ENCODE peak calls at places on chromosomes 11 and 22, in nine cellular contexts. R is LoVo; S is stimulated activated CD4-positive, alpha-beta T cell treated with anti-CD3 and anti-CD28 coated beads, TNF-alpha, amount 100 ng/mL, for 24 hours; B is heart left ventricle; U is activated naive CD4-positive, alpha-beta T cell treated with anti-CD3 and anti-CD28 coated beads, Interleukin-2, amount 50 U/mL, for 16 hours; I is naive thymus-derived CD4-positive, alpha-beta T cell; E is EL; H is AG08395; L is stomach. C is an unnamed sample.

GRCh38 chr22:21775061-21775460 is 39.5 kb upstream of the YPEL1 start:
- DNase-seq in R (no peak), S (no peak), B (no peak), U (no peak), I (no peak), E (no peak), H (no peak), L (no peak), C (peak; percentile 61)

GRCh38 chr11:72352859-72353551 is 81.3 kb downstream of the CLPB start:
- DNase-seq in R (no peak), S (no peak), B (no peak), U (no peak), I (no peak), E (peak; percentile 86), H (peak; percentile 82), L (no peak), C (peak; percentile 85)

GRCh38 chr22:17592201-17592600 is 28.9 kb downstream of the SLC25A18 start:
- DNase-seq in R (no peak), S (no peak), B (no peak), U (no peak), I (no peak), E (no peak), H (no peak), L (no peak), C (no peak)

GRCh38 chr22:23829845-23830372 is 8.9 kb downstream of the DERL3 start:
- DNase-seq in R (no peak), S (no peak), B (no peak), U (no peak), I (no peak), E (peak; percentile 82), H (peak; percentile 55), L (no peak), C (peak; percentile 92)

GRCh38 chr11:124900464-124900863 is 2.8 kb upstream of the ROBO4 start:
- DNase-seq in R (peak; percentile 50), S (no peak), B (no peak), U (no peak), I (no peak), E (peak; percentile 96), H (peak; percentile 92), L (no peak), C (peak; percentile 93)

GRCh38 chr22:41847300-41847699 is 14.4 kb downstream of the SREBF2 start:
- DNase-seq in R (no peak), S (no peak), B (no peak), U (no peak), I (no peak), E (no peak), H (no peak), L (no peak), C (no peak)

GRCh38 chr11:61779666-61780525 is 12.5 kb downstream of the TMEM258 start:
- DNase-seq in R (no peak), S (no peak), B (no peak), U (no peak), I (no peak), E (no peak), H (no peak), L (no peak), C (no peak)

GRCh38 chr22:32490279-32490678 is 15.7 kb downstream of the FBXO7 start:
- DNase-seq in R (no peak), S (no peak), B (no peak), U (no peak), I (no peak), E (no peak), H (no peak), L (no peak), C (no peak)

GRCh38 chr22:25628494-25628893 is 64.0 kb downstream of the GRK3 start:
- DNase-seq in R (no peak), S (no peak), B (no peak), U (no peak), I (no peak), E (no peak), H (no peak), L (no peak), C (no peak)

GRCh38 chr22:41722496-41722895 is 23.2 kb downstream of the MEI1 start:
- DNase-seq in R (no peak), S (no peak), B (no peak), U (no peak), I (no peak), E (peak; percentile 51), H (no peak), L (no peak), C (no peak)

GRCh38 chr11:123577081-123577598 is 77.3 kb downstream of the SCN3B start:
- DNase-seq in R (peak; percentile 40), S (peak; percentile 50), B (peak; percentile 60), U (peak; percentile 71), I (peak; percentile 41), E (peak; percentile 53), H (peak; percentile 77), L (peak; percentile 76), C (peak; percentile 43)

GRCh38 chr11:122598971-122599370 is 56.6 kb upstream of the UBASH3B start:
- DNase-seq in R (no peak), S (no peak), B (no peak), U (no peak), I (no peak), E (no peak), H (peak; percentile 30), L (no peak), C (no peak)

GRCh38 chr11:130040281-130040940 is 29.3 kb upstream of the APLP2 start:
- DNase-seq in R (no peak), S (no peak), B (no peak), U (no peak), I (no peak), E (no peak), H (no peak), L (no peak), C (no peak)

GRCh38 chr11:120108154-120108784 is 29.6 kb downstream of the TRIM29 start:
- DNase-seq in R (peak; percentile 63), S (peak; percentile 29), B (peak; percentile 46), U (peak; percentile 63), I (peak; percentile 36), E (peak; percentile 48), H (peak; percentile 92), L (peak; percentile 80), C (peak; percentile 30)

GRCh38 chr11:111347002-111347722 is 31.9 kb downstream of the POU2AF1 start:
- DNase-seq in R (no peak), S (no peak), B (no peak), U (no peak), I (no peak), E (no peak), H (no peak), L (no peak), C (no peak)

GRCh38 chr22:43627485-43628252 is 184.4 kb downstream of the EFCAB6 start:
- DNase-seq in R (no peak), S (no peak), B (no peak), U (no peak), I (no peak), E (no peak), H (no peak), L (no peak), C (no peak)

GRCh38 chr11:134223836-134224709 is at the start of the genes NCAPD3 and VPS26B:
- DNase-seq in R (peak; percentile 96), S (peak; percentile 94), B (peak; percentile 97), U (peak; percentile 97), I (peak; percentile 96), E (peak; percentile 96), H (peak; percentile 99), L (peak; percentile 98), C (peak; percentile 93)

GRCh38 chr11:101807521-101807920 is 107.3 kb upstream of the CEP126 start:
- DNase-seq in R (no peak), S (no peak), B (no peak), U (no peak), I (no peak), E (no peak), H (peak; percentile 18), L (no peak), C (no peak)

GRCh38 chr22:36863979-36864378 is 3.2 kb downstream of the NCF4 start:
- DNase-seq in R (no peak), S (no peak), B (no peak), U (no peak), I (no peak), E (no peak), H (no peak), L (no peak), C (no peak)

GRCh38 chr11:19345848-19346681 is 105.3 kb upstream of the E2F8 start:
- DNase-seq in R (no peak), S (no peak), B (no peak), U (no peak), I (no peak), E (peak; percentile 21), H (peak; percentile 22), L (peak; percentile 34), C (no peak)

GRCh38 chr11:121589946-121590537 is 137.3 kb upstream of the SORL1-AS1 start:
- DNase-seq in R (no peak), S (no peak), B (no peak), U (no peak), I (no peak), E (no peak), H (no peak), L (no peak), C (no peak)

GRCh38 chr11:107898270-107898669 is 30.0 kb upstream of the RAB39A start:
- DNase-seq in R (peak; percentile 12), S (no peak), B (no peak), U (no peak), I (peak; percentile 9), E (peak; percentile 30), H (peak; percentile 58), L (no peak), C (peak; percentile 63)

GRCh38 chr11:125272092-125272491 is 107.5 kb downstream of the PKNOX2 start:
- DNase-seq in R (no peak), S (no peak), B (no peak), U (no peak), I (no peak), E (peak; percentile 12), H (no peak), L (no peak), C (peak; percentile 33)